ENCODE peak calls at places on chromosomes 3 and 15, in six cellular contexts. U is heart right ventricle; A is activated CD4-positive, alpha-beta T cell treated with anti-CD3 and anti-CD28 coated beads, Interleukin-2, amount 10 ng/mL, durations not matched to agents 7 days and 5 days; D is foreskin fibroblast; F is ELF-1; C is EH. O is an unnamed sample.
A peak's percentile ranks its signal among the peaks of the same experiment; 100 is the strongest.

GRCh38 chr3:7144696-7145308 is 283.9 kb downstream of the GRM7 start:
- DNase-seq in U (no peak), A (no peak), D (no peak), C (no peak), F (peak; percentile 16), O (peak; percentile 80)

GRCh38 chr3:183281126-183281797 is 28.2 kb downstream of the B3GNT5 start:
- DNase-seq in A (no peak), U (no peak), D (no peak), C (no peak), F (no peak), O (no peak)

GRCh38 chr3:40800343-40800742 is 275.6 kb downstream of the ZNF621 start:
- DNase-seq in F (peak; percentile 19), D (no peak), A (no peak), C (peak; percentile 53), U (peak; percentile 34), O (peak; percentile 32)

GRCh38 chr3:141769171-141769894 is 6.1 kb downstream of the GRK7 start:
- DNase-seq in F (peak; percentile 28), A (no peak), C (peak; percentile 24), U (no peak), D (peak; percentile 12), O (no peak)

GRCh38 chr3:143302638-143303171 is 183.1 kb downstream of the CHST2 start:
- DNase-seq in F (peak; percentile 6), C (peak; percentile 95), D (peak; percentile 98), U (peak; percentile 74), A (no peak), O (no peak)

GRCh38 chr3:64238971-64239667 is 13.9 kb upstream of the PRICKLE2 start:
- DNase-seq in F (peak; percentile 93), U (peak; percentile 76), C (peak; percentile 99), A (no peak), D (peak; percentile 95), O (peak; percentile 77)

GRCh38 chr3:72298201-72299155 is 513.5 kb upstream of the PROK2 start:
- DNase-seq in A (no peak), F (no peak), D (no peak), C (no peak), U (no peak), O (no peak)

GRCh38 chr3:126434931-126435411 is 40.3 kb downstream of the CFAP100 start:
- DNase-seq in D (no peak), A (no peak), C (no peak), F (no peak), U (no peak), O (no peak)

GRCh38 chr3:130420466-130420865 is 75.0 kb downstream of the COL6A5 start:
- DNase-seq in C (no peak), U (no peak), A (no peak), F (no peak), D (no peak), O (no peak)

GRCh38 chr3:32844322-32844654 is 26.5 kb downstream of the TRIM71 start:
- DNase-seq in D (no peak), C (no peak), U (no peak), A (no peak), F (no peak), O (peak; percentile 73)

GRCh38 chr15:22950211-22950990 is 29.8 kb downstream of the CYFIP1 start:
- DNase-seq in C (no peak), A (no peak), U (no peak), D (no peak), F (no peak), O (no peak)

GRCh38 chr3:18870642-18871041 is 277.7 kb upstream of the KCNH8 start:
- DNase-seq in A (no peak), F (no peak), U (no peak), D (no peak), C (no peak), O (no peak)

GRCh38 chr3:188486126-188486525 is 332.2 kb downstream of the LPP start:
- DNase-seq in C (peak; percentile 82), F (no peak), U (no peak), A (no peak), D (no peak), O (no peak)

GRCh38 chr3:66432767-66433521 is 67.9 kb downstream of the LRIG1 start:
- DNase-seq in D (no peak), F (no peak), U (no peak), C (no peak), A (no peak), O (no peak)